ENCODE peak calls at places on chromosomes 4 and X, in four cellular contexts. Y is upper lobe of right lung, I is A549, H is cardiac muscle cell. T is an unnamed sample.

GRCh38 chrX:1904663-1905218 is 289.9 kb downstream of the ASMT start:
- DNase-seq in H (no peak), Y (no peak), I (no peak), T (no peak)

GRCh38 chr4:102429553-102429952 is 71.6 kb upstream of the NFKB1 start:
- DNase-seq in I (peak; percentile 90), Y (no peak), H (no peak), T (no peak)

GRCh38 chrX:22748093-22748999 is 251.4 kb upstream of the DDX53 start:
- DNase-seq in Y (no peak), I (peak; percentile 38), H (peak; percentile 95), T (no peak)

GRCh38 chr4:129950217-129950616 is 854.3 kb downstream of the C4orf33 start:
- DNase-seq in I (no peak), Y (no peak), H (no peak), T (no peak)

GRCh38 chr4:826508-827208 is 729 bp upstream of the CPLX1 start:
- DNase-seq in H (peak; percentile 40), Y (peak; percentile 61), I (no peak), T (peak; percentile 38)

GRCh38 chr4:51932261-51932660 is 87.9 kb downstream of the LRRC66 start:
- DNase-seq in H (no peak), I (no peak), Y (no peak), T (no peak)

GRCh38 chrX:133655262-133655913 is 240.1 kb upstream of the GPC4 start:
- DNase-seq in H (no peak), Y (no peak), I (no peak), T (no peak)

GRCh38 chr4:7426525-7427171 is 8.1 kb downstream of the PSAPL1 start:
- DNase-seq in I (no peak), H (no peak), Y (peak; percentile 56), T (peak; percentile 23)

GRCh38 chrX:122565952-122566351 is 618.1 kb upstream of the GRIA3 start:
- DNase-seq in I (peak; percentile 9), Y (no peak), H (no peak), T (no peak)

GRCh38 chr4:2662598-2662997 is 93.5 kb downstream of the TNIP2 start:
- DNase-seq in Y (no peak), H (no peak), I (peak; percentile 6), T (no peak)

GRCh38 chrX:119468930-119469635 is 839 bp downstream of the SLC25A5 start:
- DNase-seq in Y (peak; percentile 95), H (peak; percentile 89), I (peak; percentile 84), T (peak; percentile 94)

GRCh38 chr4:82823062-82823461 is 24.5 kb upstream of the SCD5 start:
- DNase-seq in I (no peak), Y (no peak), H (no peak), T (no peak)

GRCh38 chr4:140331245-140331644 is 42.2 kb upstream of the SCOC start:
- DNase-seq in Y (no peak), H (no peak), I (no peak), T (no peak)

GRCh38 chrX:121322159-121322558 is 274.7 kb downstream of the GLUD2 start:
- DNase-seq in I (no peak), Y (no peak), H (no peak), T (no peak)

GRCh38 chr4:165700855-165701254 is 172.2 kb upstream of the TLL1 start:
- DNase-seq in Y (no peak), H (no peak), I (peak; percentile 6), T (no peak)

GRCh38 chr4:123398151-123398802 is 1.7 kb downstream of the SPRY1 start:
- DNase-seq in H (peak; percentile 89), I (peak; percentile 59), Y (peak; percentile 91), T (peak; percentile 84)

GRCh38 chr4:74062954-74063353 is 24.5 kb upstream of the CXCL3 start:
- DNase-seq in Y (no peak), H (no peak), I (no peak), T (no peak)

GRCh38 chr4:158139086-158139485 is 33.7 kb downstream of the GASK1B start:
- DNase-seq in Y (no peak), I (peak; percentile 1), H (no peak), T (no peak)

GRCh38 chrX:128365523-128365922 is 313.3 kb upstream of the ACTRT1 start:
- DNase-seq in Y (no peak), I (peak; percentile 1), H (no peak), T (no peak)

GRCh38 chrX:152989292-152989658 is 4.6 kb downstream of the PNMA5 start:
- DNase-seq in H (no peak), I (no peak), Y (no peak), T (no peak)

GRCh38 chr4:80538276-80538926 is 202.9 kb downstream of the CFAP299 start:
- DNase-seq in I (no peak), Y (no peak), H (no peak), T (no peak)

GRCh38 chrX:40099046-40099968 is 1.5 kb upstream of the BCOR start:
- DNase-seq in H (peak; percentile 71), Y (peak; percentile 72), I (no peak), T (peak; percentile 57)

GRCh38 chr4:167143018-167143417 is 91.3 kb downstream of the SPOCK3 start:
- DNase-seq in I (no peak), Y (no peak), H (no peak), T (no peak)

GRCh38 chr4:42954925-42955669 is 62.6 kb downstream of the GRXCR1 start:
- DNase-seq in Y (no peak), I (no peak), H (no peak), T (no peak)

GRCh38 chr4:793941-794621 is 31.8 kb downstream of the CPLX1 start:
- DNase-seq in H (no peak), Y (no peak), I (no peak), T (peak; percentile 14)

GRCh38 chr4:108168672-108169562 is at the start of gene LEF1:
- DNase-seq in Y (peak; percentile 70), I (no peak), H (peak; percentile 90), T (no peak)

GRCh38 chr4:12716896-12717295 is 767.2 kb downstream of the RAB28 start:
- DNase-seq in I (no peak), H (no peak), Y (no peak), T (no peak)

GRCh38 chr4:53529025-53529424 is 62.3 kb downstream of the LNX1 start:
- DNase-seq in H (no peak), I (no peak), Y (no peak), T (no peak)

GRCh38 chr4:183571350-183572076 is 66.7 kb downstream of the ING2 start:
- DNase-seq in Y (peak; percentile 86), H (peak; percentile 89), I (peak; percentile 36), T (peak; percentile 87)

GRCh38 chr4:71235321-71236206 is 103.3 kb upstream of the SLC4A4 start:
- DNase-seq in H (no peak), I (no peak), Y (no peak), T (no peak)

GRCh38 chrX:20454117-20454516 is 187.4 kb upstream of the RPS6KA3 start:
- DNase-seq in I (no peak), H (no peak), Y (no peak), T (no peak)

GRCh38 chrX:67317725-67318124 is 226.1 kb upstream of the AR start:
- DNase-seq in Y (no peak), I (no peak), H (no peak), T (no peak)

GRCh38 chr4:24006269-24006668 is 116.4 kb upstream of the PPARGC1A start:
- DNase-seq in Y (no peak), H (no peak), I (no peak), T (no peak)

GRCh38 chr4:24013666-24014422 is 124.0 kb upstream of the PPARGC1A start:
- DNase-seq in I (no peak), Y (no peak), H (no peak), T (no peak)

GRCh38 chr4:24010994-24011393 is 121.1 kb upstream of the PPARGC1A start:
- DNase-seq in H (no peak), I (no peak), Y (no peak), T (no peak)

GRCh38 chr4:24007740-24008348 is 118.0 kb upstream of the PPARGC1A start:
- DNase-seq in I (no peak), H (no peak), Y (no peak), T (no peak)

DNA sequence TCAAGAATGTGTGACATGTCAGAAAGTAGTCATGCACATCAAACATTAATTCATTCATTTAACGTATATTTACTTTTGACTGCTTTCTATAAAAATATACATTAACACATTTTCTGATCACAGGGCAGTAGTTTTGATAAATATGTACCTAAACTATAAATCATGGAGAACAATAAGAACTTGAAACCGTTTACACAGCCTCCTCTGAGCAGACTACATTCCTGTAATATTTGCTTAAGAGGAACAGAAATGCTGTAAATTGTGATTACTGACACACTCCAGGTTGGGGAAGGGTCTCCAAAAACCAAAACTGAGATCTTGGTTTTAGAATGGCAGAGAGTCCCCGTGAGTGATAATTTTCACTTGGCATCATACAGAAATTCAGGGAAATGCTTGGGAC is 120.7 kb upstream of the PPARGC1A start:
- DNase-seq in H (no peak), I (no peak), Y (no peak), T (no peak)
- H3K4me3 ChIP-seq in H (no peak overlapping the region), I (no peak overlapping the region), Y (no peak overlapping the region), T (no peak overlapping the region)

GRCh38 chr4:23945521-23946017 is 55.7 kb upstream of the PPARGC1A start:
- DNase-seq in Y (no peak), H (no peak), I (no peak), T (peak; percentile 43)
- H3K27ac ChIP-seq in Y (no peak overlapping the region), H (peak overlapping the region; percentile 51), I (no peak overlapping the region), T (peak overlapping the region; percentile 12)

GRCh38 chrX:97743014-97743413 is 859.3 kb downstream of the RPA4 start:
- DNase-seq in I (peak; percentile 0), H (no peak), Y (no peak), T (no peak)
- TF ChIP-seq CTCF in I (no peak), H (peak; percentile 35), Y (peak; percentile 9), T (peak; percentile 18)

DNA sequence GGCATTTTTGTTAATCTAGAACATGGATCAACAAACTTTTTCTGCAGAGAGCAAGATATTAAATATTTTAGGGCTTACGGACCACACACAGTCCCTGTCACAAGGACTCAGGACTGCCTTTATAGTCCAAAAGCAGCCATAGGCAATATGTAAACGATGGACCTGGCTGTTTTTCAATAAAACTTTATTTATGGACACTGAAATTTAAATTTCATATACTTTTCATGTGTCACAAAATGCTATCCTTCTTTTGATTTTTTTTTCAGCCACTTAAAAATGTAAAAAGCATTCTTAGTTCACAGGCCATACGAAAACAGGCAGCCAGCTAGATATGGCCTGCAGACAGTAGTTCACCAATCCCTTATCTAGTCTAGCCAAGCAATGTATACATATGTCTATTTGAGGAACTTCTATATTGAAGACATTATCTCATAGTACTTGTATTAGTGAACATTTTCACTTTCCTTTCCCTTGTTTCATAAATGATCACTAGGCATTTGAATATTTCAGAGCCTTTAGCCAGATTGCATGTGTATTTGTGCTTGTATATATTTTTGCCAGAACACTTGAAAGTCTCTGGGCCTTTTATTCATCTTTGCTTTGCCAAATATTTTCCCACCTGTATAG is 350.9 kb downstream of the RPA4 start:
- DNase-seq in H (no peak), Y (no peak), I (no peak), T (no peak)
- H3K4me3 ChIP-seq in H (no peak overlapping the region), Y (no peak overlapping the region), I (no peak overlapping the region), T (no peak overlapping the region)

DNA sequence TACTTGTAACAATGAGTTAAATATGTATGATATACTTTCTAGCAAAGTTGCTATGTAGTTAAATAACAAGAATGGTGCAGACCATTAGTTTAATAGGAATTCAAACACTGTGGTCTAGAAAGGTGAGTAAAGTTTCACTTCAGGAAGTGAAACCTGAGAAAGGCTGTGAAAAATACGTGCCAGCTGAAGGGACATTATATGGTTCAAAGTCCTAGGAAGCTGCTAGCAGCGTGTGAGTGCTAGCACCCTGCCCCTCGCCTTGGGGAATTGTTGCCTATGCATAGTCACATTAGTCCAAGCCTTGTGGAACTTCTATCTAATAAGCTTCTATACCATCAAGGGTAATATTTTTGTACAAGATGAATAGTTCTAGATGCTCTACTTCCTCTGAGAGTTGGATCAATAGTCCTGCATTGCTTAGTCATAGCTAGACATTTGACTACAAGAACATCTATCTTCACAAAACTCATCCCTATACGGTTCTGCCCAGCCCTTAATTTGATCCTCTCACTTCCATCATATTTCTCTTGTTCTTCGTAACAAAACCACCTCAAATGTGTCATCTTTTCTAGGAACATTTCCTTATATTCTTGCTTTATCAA is 45.8 kb upstream of the ARSJ start:
- DNase-seq in I (no peak), H (no peak), Y (no peak), T (no peak)
- H3K27ac ChIP-seq in I (no peak overlapping the region), H (no peak overlapping the region), Y (no peak overlapping the region), T (no peak overlapping the region)